ENCODE peak calls at places on chromosomes 12 and 14, in seven cellular contexts. O, U, L, F, X, T and M are unnamed samples.

GRCh38 chr12:107377596-107378385 is 284.4 kb upstream of the CRY1 start:
- DNase-seq in O (no peak), U (no peak), L (no peak), F (no peak), X (no peak), T (no peak), M (no peak)

GRCh38 chr14:69703047-69704046 is 63.6 kb upstream of the SRSF5 start:
- DNase-seq in O (peak; percentile 57), U (no peak), L (no peak), F (peak; percentile 89), X (no peak), T (no peak), M (no peak)

GRCh38 chr14:52055215-52055614 is 13.6 kb downstream of the NID2 start:
- DNase-seq in O (no peak), U (no peak), L (no peak), F (no peak), X (no peak), T (no peak), M (no peak)

GRCh38 chr12:81170072-81170471 is 92.2 kb downstream of the ACSS3 start:
- DNase-seq in O (no peak), U (no peak), L (no peak), F (no peak), X (no peak), T (no peak), M (no peak)

GRCh38 chr12:79414252-79414651 is 276.5 kb downstream of the PAWR start:
- DNase-seq in O (no peak), U (no peak), L (no peak), F (no peak), X (no peak), T (no peak), M (no peak)

GRCh38 chr12:49138999-49139398 is 7.8 kb upstream of the TUBA1B start:
- DNase-seq in O (no peak), U (no peak), L (no peak), F (no peak), X (no peak), T (no peak), M (no peak)

GRCh38 chr14:67537736-67538135 is 4.6 kb downstream of the PLEKHH1 start:
- DNase-seq in O (no peak), U (no peak), L (no peak), F (no peak), X (no peak), T (no peak), M (no peak)

GRCh38 chr12:91804533-91804932 is 341.1 kb downstream of the BTG1 start:
- DNase-seq in O (no peak), U (no peak), L (no peak), F (no peak), X (no peak), T (no peak), M (no peak)

GRCh38 chr12:40622246-40622838 is 69.9 kb upstream of the CNTN1 start:
- DNase-seq in O (peak; percentile 89), U (peak; percentile 57), L (peak; percentile 45), F (peak; percentile 84), X (peak; percentile 16), T (peak; percentile 73), M (peak; percentile 50)

GRCh38 chr12:572532-572899 is 90.7 kb downstream of the NINJ2 start:
- DNase-seq in O (no peak), U (peak; percentile 10), L (no peak), F (no peak), X (no peak), T (no peak), M (no peak)

GRCh38 chr12:114408415-114408814 is 2.5 kb upstream of the TBX5 start:
- DNase-seq in O (no peak), U (no peak), L (no peak), F (no peak), X (no peak), T (no peak), M (no peak)

DNA sequence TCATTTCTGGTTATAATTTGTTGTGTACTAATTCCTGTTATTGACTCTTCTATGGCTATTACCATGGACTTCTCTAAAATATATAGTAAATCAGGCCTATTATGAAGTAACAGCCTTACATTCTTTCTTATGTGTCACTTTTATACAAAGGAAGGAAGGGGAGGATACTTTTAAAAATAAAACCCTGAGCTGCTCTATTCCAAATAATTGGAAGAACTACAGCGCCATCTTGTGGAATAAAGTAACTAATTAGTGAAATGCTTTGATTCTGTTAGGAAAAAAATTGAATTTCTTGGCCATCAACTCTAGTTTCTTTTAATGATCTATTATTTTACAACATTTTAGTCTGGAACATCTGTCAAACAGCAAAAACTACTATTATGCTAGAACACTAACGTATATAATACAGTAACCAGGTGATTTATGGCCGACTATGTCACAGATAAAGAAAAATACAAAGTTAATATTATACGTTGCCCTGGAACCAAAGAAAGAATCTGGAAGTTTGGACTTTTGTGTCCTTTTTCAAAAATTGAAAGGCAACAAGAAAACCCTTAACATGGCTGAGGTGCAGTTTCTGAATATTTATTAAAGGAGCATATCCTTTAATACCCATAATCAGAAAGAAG is 55.0 kb upstream of the NELL2 start:
- DNase-seq in O (no peak), U (peak; percentile 74), L (no peak), F (peak; percentile 94), X (no peak), T (peak; percentile 89), M (no peak)
- H3K9me3 ChIP-seq in O (no peaks in the 10 kb centered on the region), U (no peaks in the 10 kb centered on the region), L (no peaks in the 10 kb centered on the region), F (no peaks in the 10 kb centered on the region), X (no peaks in the 10 kb centered on the region), T (no peaks in the 10 kb centered on the region), M (no peaks in the 10 kb centered on the region)

DNA sequence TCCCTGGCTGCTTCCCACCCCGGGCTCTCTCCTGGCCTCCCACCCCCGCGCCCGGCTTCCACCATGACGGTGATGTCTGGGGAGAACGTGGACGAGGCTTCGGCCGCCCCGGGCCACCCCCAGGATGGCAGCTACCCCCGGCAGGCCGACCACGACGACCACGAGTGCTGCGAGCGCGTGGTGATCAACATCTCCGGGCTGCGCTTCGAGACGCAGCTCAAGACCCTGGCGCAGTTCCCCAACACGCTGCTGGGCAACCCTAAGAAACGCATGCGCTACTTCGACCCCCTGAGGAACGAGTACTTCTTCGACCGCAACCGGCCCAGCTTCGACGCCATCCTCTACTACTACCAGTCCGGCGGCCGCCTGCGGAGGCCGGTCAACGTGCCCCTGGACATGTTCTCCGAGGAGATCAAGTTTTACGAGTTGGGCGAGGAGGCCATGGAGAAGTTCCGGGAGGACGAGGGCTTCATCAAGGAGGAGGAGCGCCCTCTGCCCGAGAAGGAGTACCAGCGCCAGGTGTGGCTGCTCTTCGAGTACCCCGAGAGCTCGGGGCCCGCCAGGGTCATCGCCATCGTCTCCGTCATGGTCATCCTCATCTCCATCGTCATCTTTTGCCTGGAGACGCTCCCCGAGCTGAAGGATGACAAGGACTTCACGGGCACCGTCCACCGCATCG is 1.8 kb downstream of the KCNA1 start:
- DNase-seq in O (no peak), U (no peak), L (no peak), F (no peak), X (no peak), T (no peak), M (no peak)
- H3K27me3 ChIP-seq in O (peaks cover 45% of the 10 kb centered on the region), U (peaks cover 54% of the 10 kb centered on the region), L (peaks cover 82% of the 10 kb centered on the region), F (no peaks in the 10 kb centered on the region), X (peaks cover 93% of the 10 kb centered on the region), T (peaks cover 100% of the 10 kb centered on the region), M (peaks cover 44% of the 10 kb centered on the region)

DNA sequence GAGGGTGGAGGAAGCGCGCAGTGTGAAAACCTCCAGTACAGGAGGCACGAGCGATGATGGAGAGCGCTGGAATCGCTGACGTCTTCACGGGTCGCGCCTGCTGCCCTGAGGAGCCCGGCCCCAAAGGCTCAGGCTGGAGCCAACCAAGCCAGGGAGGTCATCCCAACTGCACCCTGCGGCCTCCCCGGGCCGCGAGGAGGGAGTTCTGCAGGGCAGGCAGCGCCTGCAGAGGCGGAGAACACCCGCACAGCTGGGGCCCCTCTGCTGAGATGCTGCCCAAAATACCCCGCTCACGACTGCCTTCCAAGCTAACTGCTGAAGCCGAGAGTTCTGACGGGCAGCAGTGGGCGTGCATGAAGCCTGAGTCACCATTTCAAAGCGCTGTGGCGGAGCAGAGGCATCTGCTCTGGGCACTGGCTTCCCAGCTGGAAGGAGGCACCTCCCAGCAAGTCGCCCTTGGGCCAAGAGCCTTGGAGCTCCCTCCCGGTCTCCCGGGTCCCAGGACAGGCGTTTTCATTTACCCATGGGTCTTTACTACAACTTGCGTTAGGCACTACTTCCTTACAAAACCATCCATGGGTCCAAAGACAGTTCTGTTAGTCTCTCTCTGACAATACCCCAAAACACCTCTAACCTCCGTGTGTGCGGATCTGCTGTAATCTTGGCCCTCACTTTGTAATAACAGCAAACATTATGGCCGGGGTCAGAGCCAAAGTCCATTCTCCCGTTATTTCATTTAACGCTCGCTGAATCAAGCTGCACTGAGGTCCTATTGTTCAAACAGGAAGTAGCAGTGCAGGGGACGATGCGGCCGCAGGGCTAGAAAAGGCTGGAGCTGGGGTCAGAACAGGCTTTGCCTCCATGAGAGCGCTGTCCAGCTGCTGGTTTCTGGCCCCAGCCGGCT is 60.1 kb upstream of the RIMBP2 start:
- DNase-seq in O (peak; percentile 75), U (peak; percentile 75), L (no peak), F (peak; percentile 6), X (peak; percentile 36), T (peak; percentile 84), M (peak; percentile 20)
- H3K4me3 ChIP-seq in O (peak overlapping the region; percentile 32), U (peak overlapping the region; percentile 50), L (no peak overlapping the region), F (no peak overlapping the region), X (no peak overlapping the region), T (no peak overlapping the region), M (peak overlapping the region; percentile 51)

GRCh38 chr12:34358198-34358597 is 335.9 kb downstream of the ALG10 start:
- DNase-seq in O (no peak), U (no peak), L (no peak), F (no peak), X (no peak), T (no peak), M (no peak)

GRCh38 chr12:34356233-34356987 is 334.1 kb downstream of the ALG10 start:
- DNase-seq in O (no peak), U (no peak), L (no peak), F (no peak), X (no peak), T (no peak), M (no peak)

GRCh38 chr12:34357791-34358190 is 335.5 kb downstream of the ALG10 start:
- DNase-seq in O (no peak), U (no peak), L (no peak), F (no peak), X (no peak), T (no peak), M (no peak)

GRCh38 chr12:34352098-34352497 is 329.8 kb downstream of the ALG10 start:
- DNase-seq in O (no peak), U (no peak), L (no peak), F (no peak), X (no peak), T (no peak), M (no peak)

GRCh38 chr12:34354239-34355200 is 332.2 kb downstream of the ALG10 start:
- DNase-seq in O (no peak), U (no peak), L (no peak), F (no peak), X (no peak), T (no peak), M (no peak)
- H3K9me3 ChIP-seq in O (no peaks in the 10 kb centered on the region), U (peaks cover 2% of the 10 kb centered on the region), L (no peaks in the 10 kb centered on the region), F (peaks cover 2% of the 10 kb centered on the region), X (no peaks in the 10 kb centered on the region), T (no peaks in the 10 kb centered on the region), M (peaks cover 93% of the 10 kb centered on the region)

GRCh38 chr12:1922075-1922709 is 3.7 kb upstream of the CACNA2D4 start:
- DNase-seq in O (peak; percentile 28), U (no peak), L (no peak), F (no peak), X (no peak), T (no peak), M (no peak)
- H3K27me3 ChIP-seq in O (no peaks in the 10 kb centered on the region), U (peaks cover 3% of the 10 kb centered on the region), L (no peaks in the 10 kb centered on the region), F (no peaks in the 10 kb centered on the region), X (no peaks in the 10 kb centered on the region), T (no peaks in the 10 kb centered on the region), M (no peaks in the 10 kb centered on the region)

GRCh38 chr14:74347795-74348100 is 523 bp upstream of the VRTN start:
- DNase-seq in O (no peak), U (no peak), L (no peak), F (peak; percentile 38), X (no peak), T (peak; percentile 19), M (no peak)
- H3K4me3 ChIP-seq in O (no peak overlapping the region), U (no peak overlapping the region), L (no peak overlapping the region), F (no peak overlapping the region), X (no peak overlapping the region), T (no peak overlapping the region), M (no peak overlapping the region)